ENCODE peak calls at places on chromosomes 11 and 22, in five cellular contexts. One of them, this sample, is unnamed.

GRCh38 chr11:45092901-45093760 is 53.3 kb upstream of the PRDM11 start:
- DNase-seq in tibial artery: no peak
- DNase-seq in psoas muscle: no peak
- DNase-seq in ascending aorta: no peak
- DNase-seq in cardiac muscle cell: no peak
- DNase-seq in this sample: no peak

GRCh38 chr11:81707881-81708280 is 1025.8 kb downstream of the FAM181B start:
- DNase-seq in tibial artery: no peak
- DNase-seq in psoas muscle: no peak
- DNase-seq in ascending aorta: no peak
- DNase-seq in cardiac muscle cell: no peak
- DNase-seq in this sample: no peak

GRCh38 chr11:35558468-35558867 is 33.1 kb upstream of the PAMR1 start:
- DNase-seq in tibial artery: no peak
- DNase-seq in psoas muscle: no peak
- DNase-seq in ascending aorta: no peak
- DNase-seq in cardiac muscle cell: no peak
- DNase-seq in this sample: no peak

GRCh38 chr11:77019976-77020591 is 14.1 kb upstream of the B3GNT6 start:
- DNase-seq in tibial artery: no peak
- DNase-seq in psoas muscle: no peak
- DNase-seq in ascending aorta: no peak
- DNase-seq in cardiac muscle cell: no peak
- DNase-seq in this sample: no peak

GRCh38 chr11:13999704-14000103 is 37.2 kb downstream of the SPON1 start:
- DNase-seq in tibial artery: no peak
- DNase-seq in psoas muscle: no peak
- DNase-seq in ascending aorta: no peak
- DNase-seq in cardiac muscle cell: no peak
- DNase-seq in this sample: no peak

GRCh38 chr11:13837286-13837685 is 125.2 kb upstream of the SPON1 start:
- DNase-seq in tibial artery: no peak
- DNase-seq in psoas muscle: no peak
- DNase-seq in ascending aorta: no peak
- DNase-seq in cardiac muscle cell: no peak
- DNase-seq in this sample: no peak

GRCh38 chr22:20885557-20886323 is 26.9 kb downstream of the SNAP29 start:
- DNase-seq in tibial artery: peak
- DNase-seq in psoas muscle: peak
- DNase-seq in ascending aorta: peak
- DNase-seq in cardiac muscle cell: peak
- DNase-seq in this sample: peak

GRCh38 chr11:34830648-34831047 is 85.5 kb downstream of the APIP start:
- DNase-seq in tibial artery: no peak
- DNase-seq in psoas muscle: no peak
- DNase-seq in ascending aorta: no peak
- DNase-seq in cardiac muscle cell: no peak
- DNase-seq in this sample: peak

GRCh38 chr22:20149257-20150250 is 1.3 kb downstream of the CCDC188 start:
- DNase-seq in tibial artery: no peak
- DNase-seq in psoas muscle: no peak
- DNase-seq in ascending aorta: no peak
- DNase-seq in cardiac muscle cell: no peak
- DNase-seq in this sample: no peak

GRCh38 chr22:38110008-38110862 is at the start of gene BAIAP2L2:
- DNase-seq in tibial artery: no peak
- DNase-seq in psoas muscle: no peak
- DNase-seq in ascending aorta: no peak
- DNase-seq in cardiac muscle cell: no peak
- DNase-seq in this sample: no peak

GRCh38 chr11:17498058-17498457 is 21.4 kb upstream of the ABCC8 start:
- DNase-seq in tibial artery: no peak
- DNase-seq in psoas muscle: no peak
- DNase-seq in ascending aorta: no peak
- DNase-seq in cardiac muscle cell: no peak
- DNase-seq in this sample: no peak

GRCh38 chr11:70322653-70323052 is 52.2 kb downstream of the PPFIA1 start:
- DNase-seq in tibial artery: no peak
- DNase-seq in psoas muscle: no peak
- DNase-seq in ascending aorta: no peak
- DNase-seq in cardiac muscle cell: peak
- DNase-seq in this sample: no peak

GRCh38 chr11:10725114-10725906 is 25.7 kb upstream of the CTR9 start:
- DNase-seq in tibial artery: no peak
- DNase-seq in psoas muscle: no peak
- DNase-seq in ascending aorta: no peak
- DNase-seq in cardiac muscle cell: no peak
- DNase-seq in this sample: no peak

GRCh38 chr22:43275545-43275981 is 67.6 kb downstream of the SCUBE1 start:
- DNase-seq in tibial artery: no peak
- DNase-seq in psoas muscle: no peak
- DNase-seq in ascending aorta: no peak
- DNase-seq in cardiac muscle cell: no peak
- DNase-seq in this sample: no peak

GRCh38 chr22:50506611-50507420 is 686 bp downstream of the LMF2 start:
- DNase-seq in tibial artery: no peak
- DNase-seq in psoas muscle: no peak
- DNase-seq in ascending aorta: no peak
- DNase-seq in cardiac muscle cell: no peak
- DNase-seq in this sample: no peak

GRCh38 chr11:62539238-62539925 is 7.2 kb downstream of the AHNAK start:
- DNase-seq in tibial artery: peak
- DNase-seq in psoas muscle: peak
- DNase-seq in ascending aorta: no peak
- DNase-seq in cardiac muscle cell: no peak
- DNase-seq in this sample: no peak

GRCh38 chr22:40044870-40045834 is 50.4 kb downstream of the FAM83F start:
- DNase-seq in tibial artery: peak
- DNase-seq in psoas muscle: peak
- DNase-seq in ascending aorta: no peak
- DNase-seq in cardiac muscle cell: peak
- DNase-seq in this sample: no peak

GRCh38 chr11:48341466-48341865 is 16.7 kb downstream of the OR4C3 start:
- DNase-seq in tibial artery: no peak
- DNase-seq in psoas muscle: no peak
- DNase-seq in ascending aorta: no peak
- DNase-seq in cardiac muscle cell: no peak
- DNase-seq in this sample: no peak

GRCh38 chr11:27700351-27701261 is at the start of gene BDNF:
- DNase-seq in tibial artery: no peak
- DNase-seq in psoas muscle: peak
- DNase-seq in ascending aorta: no peak
- DNase-seq in cardiac muscle cell: peak
- DNase-seq in this sample: peak
- H3K27ac ChIP-seq in tibial artery: peak
- H3K27ac ChIP-seq in psoas muscle: no peak
- H3K27ac ChIP-seq in ascending aorta: peak
- H3K27ac ChIP-seq in cardiac muscle cell: no peak
- H3K27ac ChIP-seq in this sample: no peak

DNA sequence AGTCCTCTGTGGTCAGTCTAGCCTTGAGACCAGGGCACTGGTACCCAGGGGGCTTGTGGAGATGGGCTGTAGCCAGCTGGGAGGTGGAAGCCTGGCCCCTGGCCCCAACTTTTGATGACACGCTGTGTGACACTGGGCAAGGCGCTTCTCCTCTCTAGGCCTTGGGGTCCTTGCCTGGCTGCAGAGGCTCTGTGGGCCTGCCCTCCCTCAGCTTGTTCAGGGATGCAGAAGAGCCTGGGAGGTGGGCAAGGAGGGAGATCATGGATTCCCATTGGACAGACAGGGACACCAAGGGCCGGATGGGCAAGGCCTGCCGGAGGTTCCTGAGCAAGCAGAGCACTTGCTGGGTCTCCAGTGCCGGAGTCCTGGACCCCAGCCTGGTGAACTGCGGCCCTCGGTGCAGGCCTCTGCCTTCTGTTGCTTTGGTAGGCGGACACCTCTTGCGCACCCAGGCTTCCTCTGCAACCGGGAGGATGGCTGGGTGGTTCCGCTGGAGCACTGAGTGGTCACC is 1.3 kb upstream of the PPP2R5B start:
- DNase-seq in tibial artery: no peak
- DNase-seq in psoas muscle: no peak
- DNase-seq in ascending aorta: no peak
- DNase-seq in cardiac muscle cell: no peak
- DNase-seq in this sample: no peak
- H3K27ac ChIP-seq in tibial artery: peak
- H3K27ac ChIP-seq in psoas muscle: peak
- H3K27ac ChIP-seq in ascending aorta: peak
- H3K27ac ChIP-seq in cardiac muscle cell: no peak
- H3K27ac ChIP-seq in this sample: peak

GRCh38 chr11:92284558-92284957 is 59.9 kb downstream of the FAT3 start:
- DNase-seq in tibial artery: no peak
- DNase-seq in psoas muscle: no peak
- DNase-seq in ascending aorta: no peak
- DNase-seq in cardiac muscle cell: no peak
- DNase-seq in this sample: no peak

GRCh38 chr11:92285776-92286175 is 61.2 kb downstream of the FAT3 start:
- DNase-seq in tibial artery: no peak
- DNase-seq in psoas muscle: no peak
- DNase-seq in ascending aorta: no peak
- DNase-seq in cardiac muscle cell: no peak
- DNase-seq in this sample: no peak

GRCh38 chr11:92284107-92284506 is 59.5 kb downstream of the FAT3 start:
- DNase-seq in tibial artery: no peak
- DNase-seq in psoas muscle: no peak
- DNase-seq in ascending aorta: no peak
- DNase-seq in cardiac muscle cell: no peak
- DNase-seq in this sample: no peak

DNA sequence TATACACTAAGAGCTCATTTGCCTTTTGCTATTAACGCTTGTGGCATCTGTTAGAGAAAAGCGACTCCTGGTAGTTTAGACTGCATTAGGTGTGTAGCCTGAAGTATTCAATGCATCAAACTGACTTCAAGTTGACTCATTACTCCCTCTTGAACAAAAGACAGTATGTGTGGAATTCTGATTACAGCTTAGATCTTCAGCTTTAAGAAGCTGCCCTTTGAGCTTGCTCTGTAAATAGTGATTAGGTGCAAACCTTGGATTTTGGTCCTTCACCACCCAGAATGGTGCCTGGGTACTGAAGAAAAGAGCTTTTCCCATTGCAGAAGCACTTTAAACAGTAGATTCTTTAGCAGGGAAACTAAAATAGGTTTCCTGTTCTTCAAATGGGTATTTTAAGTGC is 62.1 kb downstream of the FAT3 start:
- DNase-seq in tibial artery: no peak
- DNase-seq in psoas muscle: no peak
- DNase-seq in ascending aorta: no peak
- DNase-seq in cardiac muscle cell: no peak
- DNase-seq in this sample: no peak
- H3K27ac ChIP-seq in tibial artery: no peak
- H3K27ac ChIP-seq in psoas muscle: no peak
- H3K27ac ChIP-seq in ascending aorta: no peak
- H3K27ac ChIP-seq in cardiac muscle cell: no peak
- H3K27ac ChIP-seq in this sample: no peak

GRCh38 chr11:3041699-3042098 is 15.5 kb downstream of the CARS1 start:
- DNase-seq in tibial artery: no peak
- DNase-seq in psoas muscle: peak
- DNase-seq in ascending aorta: no peak
- DNase-seq in cardiac muscle cell: no peak
- DNase-seq in this sample: no peak
- H3K27ac ChIP-seq in tibial artery: no peak
- H3K27ac ChIP-seq in psoas muscle: peak
- H3K27ac ChIP-seq in ascending aorta: no peak
- H3K27ac ChIP-seq in cardiac muscle cell: no peak
- H3K27ac ChIP-seq in this sample: peak

GRCh38 chr11:74169736-74170458 is 905 bp downstream of the C2CD3 start:
- DNase-seq in tibial artery: no peak
- DNase-seq in psoas muscle: no peak
- DNase-seq in ascending aorta: no peak
- DNase-seq in cardiac muscle cell: no peak
- DNase-seq in this sample: no peak
- H3K27ac ChIP-seq in tibial artery: peak
- H3K27ac ChIP-seq in psoas muscle: peak
- H3K27ac ChIP-seq in ascending aorta: peak
- H3K27ac ChIP-seq in cardiac muscle cell: peak
- H3K27ac ChIP-seq in this sample: peak

DNA sequence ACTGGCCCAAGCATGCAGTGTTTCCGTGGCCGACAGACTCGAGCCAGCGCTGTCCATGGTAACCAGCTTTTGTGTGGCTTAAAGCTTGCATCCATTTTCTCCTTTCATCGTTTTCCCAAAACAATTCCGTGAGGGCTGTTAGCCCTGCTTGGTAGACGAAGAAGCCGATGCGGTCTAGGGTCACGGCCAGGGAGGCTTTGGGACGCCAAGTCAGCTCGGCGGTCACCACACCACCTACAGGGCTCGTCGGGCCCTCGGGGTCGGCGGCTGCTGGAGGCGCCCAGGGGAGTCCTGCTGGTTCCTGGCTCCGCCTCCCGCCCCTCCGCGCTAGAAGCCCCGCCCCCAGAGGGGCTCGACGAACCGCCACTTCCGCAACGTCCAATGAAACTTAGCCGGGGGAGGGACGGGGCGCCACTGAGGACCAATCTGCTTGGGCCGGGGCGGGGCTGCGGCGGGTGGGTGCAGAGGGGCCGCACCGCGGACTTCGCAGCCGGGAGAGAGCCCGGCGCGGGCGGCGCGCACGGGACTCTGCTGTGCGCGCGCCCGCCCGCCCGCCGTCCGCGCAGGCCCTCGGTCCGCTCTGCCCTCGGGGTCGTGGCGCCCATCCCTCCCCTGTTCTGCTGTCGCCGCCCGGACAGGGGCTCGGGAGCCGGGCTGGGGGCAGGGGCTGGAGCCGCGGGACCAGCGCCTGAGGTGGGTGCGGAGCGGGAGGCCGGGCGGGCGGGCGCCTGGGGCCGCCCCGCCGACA is at the start of gene TIGD3:
- DNase-seq in tibial artery: peak
- DNase-seq in psoas muscle: peak
- DNase-seq in ascending aorta: peak
- DNase-seq in cardiac muscle cell: peak
- DNase-seq in this sample: peak
- H3K27ac ChIP-seq in tibial artery: peak
- H3K27ac ChIP-seq in psoas muscle: peak
- H3K27ac ChIP-seq in ascending aorta: no peak
- H3K27ac ChIP-seq in cardiac muscle cell: peak
- H3K27ac ChIP-seq in this sample: peak

DNA sequence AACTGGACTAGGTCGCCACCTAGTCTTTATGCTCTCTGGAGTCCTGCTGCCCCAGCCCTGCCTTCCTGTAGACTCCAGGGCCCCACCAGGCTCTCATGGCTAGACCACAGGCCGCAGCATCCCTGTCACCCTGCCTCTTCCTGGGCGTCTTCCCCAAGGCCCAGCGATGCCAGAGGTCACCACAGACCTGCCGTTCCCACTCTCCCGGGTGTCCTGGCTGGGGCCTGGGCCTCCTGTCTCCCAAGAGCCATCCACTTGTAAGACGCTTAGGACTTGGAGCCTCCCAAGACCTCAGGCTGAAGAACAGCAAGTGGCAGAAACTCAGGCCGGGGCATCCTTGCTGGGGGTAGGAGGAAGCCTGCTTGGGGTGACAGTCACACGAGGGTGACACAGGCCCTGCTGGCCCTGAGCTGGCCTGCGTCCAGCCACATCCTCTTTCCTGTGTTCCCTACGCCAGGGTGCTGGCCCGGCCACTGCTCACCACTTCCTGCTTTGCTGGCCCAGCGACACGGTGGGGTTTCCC is 2.0 kb upstream of the TCIRG1 start:
- DNase-seq in tibial artery: peak
- DNase-seq in psoas muscle: peak
- DNase-seq in ascending aorta: no peak
- DNase-seq in cardiac muscle cell: no peak
- DNase-seq in this sample: no peak
- H3K27ac ChIP-seq in tibial artery: peak
- H3K27ac ChIP-seq in psoas muscle: peak
- H3K27ac ChIP-seq in ascending aorta: peak
- H3K27ac ChIP-seq in cardiac muscle cell: peak
- H3K27ac ChIP-seq in this sample: no peak

This sample was measured in dorsolateral prefrontal cortex.